ENCODE peak calls at places on chromosomes 2 and 18, in ten cellular contexts. M, H, I, Y, E, J, S, L, V and R are unnamed samples.

GRCh38 chr2:100924520-100925451 is 77.3 kb upstream of the RPL31 start:
- DNase-seq in M (no peak), H (no peak), I (no peak), Y (no peak), E (peak), J (no peak), S (peak), L (peak), V (no peak), R (no peak)

GRCh38 chr2:108612153-108612513 is 77.9 kb downstream of the LIMS1 start:
- DNase-seq in M (no peak), H (no peak), I (no peak), Y (no peak), E (no peak), J (no peak), S (no peak), L (peak), V (no peak), R (no peak)

GRCh38 chr2:32688511-32688910 is 60.7 kb downstream of the TTC27 start:
- DNase-seq in M (no peak), H (no peak), I (no peak), Y (no peak), E (no peak), J (no peak), S (peak), L (no peak), V (no peak), R (no peak)

GRCh38 chr2:64654063-64654811 is 524 bp upstream of the SERTAD2 start:
- DNase-seq in M (peak), H (peak), I (peak), Y (peak), E (no peak), J (peak), S (peak), L (peak), V (peak), R (peak)

GRCh38 chr2:191566347-191566746 is 111.6 kb upstream of the NABP1 start:
- DNase-seq in M (peak), H (peak), I (peak), Y (peak), E (peak), J (peak), S (peak), L (peak), V (peak), R (peak)

GRCh38 chr18:79863161-79863945 is 65.6 kb downstream of the KCNG2 start:
- DNase-seq in M (no peak), H (no peak), I (no peak), Y (no peak), E (no peak), J (no peak), S (no peak), L (no peak), V (no peak), R (no peak)

GRCh38 chr2:170221317-170222288 is 43.7 kb downstream of the MYO3B start:
- DNase-seq in M (peak), H (no peak), I (no peak), Y (no peak), E (no peak), J (no peak), S (peak), L (no peak), V (peak), R (no peak)

GRCh38 chr2:196293751-196294486 is 122.5 kb upstream of the STK17B start:
- DNase-seq in M (no peak), H (peak), I (no peak), Y (peak), E (peak), J (no peak), S (peak), L (no peak), V (no peak), R (no peak)

GRCh38 chr2:206164261-206164862 is 4.7 kb downstream of the EEF1B2 start:
- DNase-seq in M (peak), H (peak), I (no peak), Y (peak), E (peak), J (peak), S (peak), L (peak), V (peak), R (no peak)

GRCh38 chr18:54957295-54957694 is 2.0 kb downstream of the CCDC68 start:
- DNase-seq in M (no peak), H (no peak), I (no peak), Y (no peak), E (no peak), J (no peak), S (no peak), L (no peak), V (no peak), R (no peak)

GRCh38 chr2:191148766-191149165 is 2.0 kb downstream of the STAT4 start:
- DNase-seq in M (no peak), H (no peak), I (no peak), Y (no peak), E (no peak), J (no peak), S (no peak), L (peak), V (no peak), R (no peak)

GRCh38 chr2:230691005-230691647 is 21.5 kb upstream of the CAB39 start:
- DNase-seq in M (no peak), H (peak), I (no peak), Y (no peak), E (no peak), J (no peak), S (peak), L (no peak), V (no peak), R (peak)

GRCh38 chr2:126658910-126659613 is 3.1 kb downstream of the GYPC start:
- DNase-seq in M (no peak), H (no peak), I (peak), Y (no peak), E (peak), J (peak), S (peak), L (peak), V (no peak), R (no peak)

GRCh38 chr2:73135236-73135635 is 22.5 kb upstream of the RAB11FIP5 start:
- DNase-seq in M (no peak), H (no peak), I (no peak), Y (no peak), E (no peak), J (no peak), S (no peak), L (no peak), V (no peak), R (no peak)

GRCh38 chr18:60910534-60910933 is 422.7 kb upstream of the CDH20 start:
- DNase-seq in M (no peak), H (no peak), I (no peak), Y (no peak), E (peak), J (no peak), S (no peak), L (no peak), V (no peak), R (no peak)